ENCODE peak calls at places on chromosomes 5 and 9, in seven cellular contexts. L is psoas muscle, O is IMR-90, G is left ventricle myocardium inferior, T is spleen, V is uterus, P is PC-3. H is an unnamed sample.

GRCh38 chr9:37430841-37431597 is 8.5 kb downstream of the GRHPR start:
- DNase-seq in L (no peak), O (no peak), G (no peak), T (no peak), V (no peak), P (no peak), H (no peak)

GRCh38 chr5:32953694-32954093 is 242.6 kb downstream of the NPR3 start:
- DNase-seq in L (no peak), O (no peak), G (no peak), T (no peak), V (no peak), P (no peak), H (no peak)

GRCh38 chr9:26919698-26920097 is 27.1 kb upstream of the CAAP1 start:
- DNase-seq in L (no peak), O (no peak), G (no peak), T (no peak), V (no peak), P (no peak), H (no peak)

GRCh38 chr5:149605998-149606721 is 24.9 kb downstream of the ARHGEF37 start:
- DNase-seq in L (peak; percentile 32), O (peak; percentile 82), G (peak; percentile 32), T (no peak), V (no peak), P (peak; percentile 100), H (no peak)

GRCh38 chr5:122858451-122858850 is 13.0 kb downstream of the SNX24 start:
- DNase-seq in L (no peak), O (no peak), G (no peak), T (no peak), V (no peak), P (peak; percentile 96), H (no peak)

GRCh38 chr5:28523887-28524637 is 1485.7 kb upstream of the CDH9 start:
- DNase-seq in L (no peak), O (peak; percentile 53), G (no peak), T (no peak), V (no peak), P (peak; percentile 70), H (no peak)

GRCh38 chr9:806285-807156 is 35.0 kb upstream of the DMRT1 start:
- DNase-seq in L (no peak), O (peak; percentile 51), G (no peak), T (no peak), V (no peak), P (peak; percentile 54), H (no peak)

GRCh38 chr5:95962785-95963184 is 1.1 kb upstream of the ELL2 start:
- DNase-seq in L (no peak), O (no peak), G (no peak), T (no peak), V (no peak), P (no peak), H (no peak)

GRCh38 chr9:111728617-111729366 is 65.9 kb downstream of the SHOC1 start:
- DNase-seq in L (no peak), O (peak; percentile 97), G (no peak), T (no peak), V (no peak), P (peak; percentile 93), H (no peak)

GRCh38 chr5:72991394-72991793 is 35.6 kb downstream of the FCHO2 start:
- DNase-seq in L (no peak), O (no peak), G (no peak), T (no peak), V (no peak), P (no peak), H (no peak)

GRCh38 chr9:34891386-34891785 is 66.7 kb upstream of the PHF24 start:
- DNase-seq in L (no peak), O (no peak), G (no peak), T (no peak), V (no peak), P (peak; percentile 12), H (no peak)

GRCh38 chr5:168404366-168404765 is 81.9 kb upstream of the RARS1 start:
- DNase-seq in L (no peak), O (peak; percentile 92), G (no peak), T (no peak), V (no peak), P (peak; percentile 17), H (no peak)

GRCh38 chr9:117368684-117369230 is 46.1 kb downstream of the ASTN2 start:
- DNase-seq in L (no peak), O (no peak), G (no peak), T (no peak), V (no peak), P (no peak), H (no peak)

GRCh38 chr9:15746905-15747304 is 194.1 kb downstream of the CCDC171 start:
- DNase-seq in L (no peak), O (no peak), G (no peak), T (no peak), V (no peak), P (no peak), H (no peak)

GRCh38 chr9:110330484-110331115 is 7.1 kb downstream of the TXNDC8 start:
- DNase-seq in L (no peak), O (no peak), G (no peak), T (no peak), V (no peak), P (no peak), H (no peak)

GRCh38 chr9:107312651-107313050 is 29.6 kb downstream of the RAD23B start:
- DNase-seq in L (no peak), O (peak; percentile 56), G (peak; percentile 28), T (no peak), V (no peak), P (no peak), H (no peak)

GRCh38 chr5:76438025-76438424 is 34.9 kb downstream of the IQGAP2 start:
- DNase-seq in L (no peak), O (no peak), G (no peak), T (no peak), V (no peak), P (no peak), H (no peak)

GRCh38 chr5:16522096-16522495 is 56.5 kb upstream of the ZNF622 start:
- DNase-seq in L (no peak), O (no peak), G (no peak), T (no peak), V (no peak), P (no peak), H (no peak)

GRCh38 chr5:33258553-33258952 is 182.2 kb upstream of the TARS1 start:
- DNase-seq in L (no peak), O (peak; percentile 43), G (no peak), T (no peak), V (no peak), P (peak; percentile 12), H (no peak)

GRCh38 chr9:27880135-27880534 is 306.9 kb upstream of the C9orf72 start:
- DNase-seq in L (no peak), O (no peak), G (no peak), T (no peak), V (no peak), P (no peak), H (no peak)

GRCh38 chr5:65062684-65063083 is 294.0 kb downstream of the CWC27 start:
- DNase-seq in L (peak; percentile 22), O (peak; percentile 94), G (no peak), T (no peak), V (peak; percentile 54), P (peak; percentile 70), H (no peak)

GRCh38 chr5:83785176-83785668 is 64.6 kb upstream of the HAPLN1 start:
- DNase-seq in L (no peak), O (no peak), G (no peak), T (no peak), V (no peak), P (no peak), H (no peak)

GRCh38 chr5:83789376-83789775 is 68.7 kb upstream of the HAPLN1 start:
- DNase-seq in L (no peak), O (no peak), G (no peak), T (no peak), V (no peak), P (no peak), H (no peak)
- H3K27ac ChIP-seq in L (no peak overlapping the region), O (no peak overlapping the region), G (no peak overlapping the region), T (no peak overlapping the region), V (no peak overlapping the region), P (no peak overlapping the region), H (no peak overlapping the region)

GRCh38 chr5:150645070-150645700 is 4.7 kb downstream of the SYNPO start:
- DNase-seq in L (peak; percentile 76), O (peak; percentile 71), G (peak; percentile 78), T (no peak), V (peak; percentile 79), P (peak; percentile 51), H (peak; percentile 95)
- H3K4me1 ChIP-seq in L (peaks cover 93% of the 10 kb centered on the region), O (peaks cover 29% of the 10 kb centered on the region), G (peaks cover 100% of the 10 kb centered on the region), T (peaks cover 25% of the 10 kb centered on the region), V (peaks cover 34% of the 10 kb centered on the region), P (peaks cover 49% of the 10 kb centered on the region), H (peaks cover 38% of the 10 kb centered on the region)

DNA sequence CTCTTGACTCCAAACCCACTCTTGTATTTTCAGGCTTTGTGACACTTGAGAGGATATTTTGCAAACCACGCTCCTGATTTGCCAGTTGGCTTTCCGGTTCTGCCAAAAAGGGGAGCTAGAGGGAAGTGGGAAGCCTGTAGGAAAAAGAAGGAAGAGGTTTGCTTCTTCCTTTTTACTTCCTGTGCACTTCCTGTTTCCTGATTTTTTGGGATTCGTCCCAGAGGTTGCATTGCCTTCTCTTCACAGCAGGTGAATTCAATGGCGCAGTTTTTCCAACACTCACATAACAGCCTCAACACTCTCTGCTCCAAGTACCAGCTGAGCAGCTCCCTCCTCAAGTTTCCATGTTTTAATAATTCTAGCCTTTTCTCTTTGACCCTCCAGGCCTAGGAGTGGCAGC is 47.7 kb downstream of the SLC24A2 start:
- DNase-seq in L (no peak), O (no peak), G (no peak), T (no peak), V (no peak), P (no peak), H (no peak)
- TF ChIP-seq CTCF in L (no peak), O (no peak), G (no peak), T (no peak), V (no peak), P (no peak), H (no peak)

GRCh38 chr9:14312721-14313377 is 1.1 kb downstream of the NFIB start:
- DNase-seq in L (peak; percentile 39), O (no peak), G (peak; percentile 25), T (no peak), V (no peak), P (peak; percentile 22), H (peak; percentile 78)

GRCh38 chr9:14311940-14312572 is 1.9 kb downstream of the NFIB start:
- DNase-seq in L (no peak), O (no peak), G (no peak), T (no peak), V (no peak), P (peak; percentile 51), H (no peak)

GRCh38 chr9:14314424-14314928 is 535 bp upstream of the NFIB start:
- DNase-seq in L (peak; percentile 82), O (peak; percentile 66), G (peak; percentile 83), T (no peak), V (peak; percentile 77), P (peak; percentile 82), H (peak; percentile 92)

GRCh38 chr9:14313951-14314423 is at the start of gene NFIB:
- DNase-seq in L (peak; percentile 70), O (peak; percentile 24), G (peak; percentile 58), T (peak; percentile 78), V (peak; percentile 57), P (peak; percentile 53), H (peak; percentile 83)

DNA sequence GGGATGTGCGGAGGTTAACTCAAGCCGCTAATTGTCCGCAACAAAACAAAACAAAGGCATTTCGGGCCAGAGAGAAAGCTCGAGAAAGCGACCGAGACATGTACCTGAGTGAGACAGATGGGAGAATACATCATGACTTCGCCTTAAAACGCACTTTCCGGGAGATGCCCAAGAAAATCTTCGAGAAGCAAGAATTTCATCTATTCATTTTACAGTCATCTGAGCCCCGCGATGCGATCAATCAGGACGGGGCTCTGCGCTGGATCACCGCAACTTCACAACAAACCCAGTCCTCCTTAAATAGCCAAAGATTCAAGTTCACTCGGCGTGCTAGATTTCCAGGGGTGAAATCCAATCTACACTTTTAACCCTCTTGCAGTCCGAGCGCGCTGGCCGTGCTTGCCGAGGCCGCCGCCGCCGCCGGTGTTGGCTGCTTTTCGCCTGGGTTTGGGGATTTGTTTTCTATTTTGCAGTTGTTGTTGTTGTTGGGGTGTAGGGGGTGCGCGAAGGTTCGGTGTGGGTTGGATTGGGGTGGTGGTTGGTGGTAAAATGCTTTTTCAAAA is 482 bp downstream of the NFIB start:
- DNase-seq in L (no peak), O (peak; percentile 31), G (no peak), T (no peak), V (no peak), P (peak; percentile 26), H (peak; percentile 76)
- H3K27ac ChIP-seq in L (peak overlapping the region; percentile 99), O (no peak overlapping the region), G (peak overlapping the region; percentile 100), T (peak overlapping the region; percentile 92), V (peak overlapping the region; percentile 98), P (peak overlapping the region; percentile 83), H (peak overlapping the region; percentile 94)